ENCODE peak calls at places on chromosomes 11 and 22, in seven cellular contexts. One of them, this sample, is unnamed.

GRCh38 chr11:69721745-69722144 is 17.9 kb upstream of the FGF19 start:
- DNase-seq in CD8-positive, alpha-beta T cell: no peak
- DNase-seq in NCI-H774: no peak
- DNase-seq in tibial artery: no peak
- DNase-seq in stimulated activated CD8-positive, alpha-beta memory T cell treated with anti-CD3 and anti-CD28 coated beads, Interleukin-15, amount 100 ng/mL, for 24 hours: no peak
- DNase-seq in activated T-cell treated with anti-CD3 and anti-CD28 coated beads for 24 hours: no peak
- DNase-seq in astrocyte of the cerebellum: no peak
- DNase-seq in this sample: no peak

GRCh38 chr22:47337161-47337621 is 574.7 kb downstream of the TBC1D22A start:
- DNase-seq in CD8-positive, alpha-beta T cell: no peak
- DNase-seq in NCI-H774: peak; percentile 1
- DNase-seq in tibial artery: no peak
- DNase-seq in stimulated activated CD8-positive, alpha-beta memory T cell treated with anti-CD3 and anti-CD28 coated beads, Interleukin-15, amount 100 ng/mL, for 24 hours: no peak
- DNase-seq in activated T-cell treated with anti-CD3 and anti-CD28 coated beads for 24 hours: no peak
- DNase-seq in astrocyte of the cerebellum: peak; percentile 64
- DNase-seq in this sample: no peak

GRCh38 chr22:45208993-45209838 is 31.5 kb downstream of the KIAA0930 start:
- DNase-seq in CD8-positive, alpha-beta T cell: no peak
- DNase-seq in NCI-H774: no peak
- DNase-seq in tibial artery: peak; percentile 76
- DNase-seq in stimulated activated CD8-positive, alpha-beta memory T cell treated with anti-CD3 and anti-CD28 coated beads, Interleukin-15, amount 100 ng/mL, for 24 hours: peak; percentile 21
- DNase-seq in activated T-cell treated with anti-CD3 and anti-CD28 coated beads for 24 hours: no peak
- DNase-seq in astrocyte of the cerebellum: no peak
- DNase-seq in this sample: peak; percentile 36

GRCh38 chr11:80593981-80594380 is 1153.2 kb upstream of the TENM4 start:
- DNase-seq in CD8-positive, alpha-beta T cell: no peak
- DNase-seq in NCI-H774: no peak
- DNase-seq in tibial artery: no peak
- DNase-seq in stimulated activated CD8-positive, alpha-beta memory T cell treated with anti-CD3 and anti-CD28 coated beads, Interleukin-15, amount 100 ng/mL, for 24 hours: no peak
- DNase-seq in activated T-cell treated with anti-CD3 and anti-CD28 coated beads for 24 hours: no peak
- DNase-seq in astrocyte of the cerebellum: peak; percentile 8
- DNase-seq in this sample: peak; percentile 10

GRCh38 chr11:122068096-122068495 is 47.9 kb downstream of the BLID start:
- DNase-seq in CD8-positive, alpha-beta T cell: no peak
- DNase-seq in NCI-H774: no peak
- DNase-seq in tibial artery: no peak
- DNase-seq in stimulated activated CD8-positive, alpha-beta memory T cell treated with anti-CD3 and anti-CD28 coated beads, Interleukin-15, amount 100 ng/mL, for 24 hours: no peak
- DNase-seq in activated T-cell treated with anti-CD3 and anti-CD28 coated beads for 24 hours: no peak
- DNase-seq in astrocyte of the cerebellum: no peak
- DNase-seq in this sample: no peak

GRCh38 chr11:12792590-12792989 is 118.4 kb downstream of the TEAD1 start:
- DNase-seq in CD8-positive, alpha-beta T cell: no peak
- DNase-seq in NCI-H774: no peak
- DNase-seq in tibial artery: no peak
- DNase-seq in stimulated activated CD8-positive, alpha-beta memory T cell treated with anti-CD3 and anti-CD28 coated beads, Interleukin-15, amount 100 ng/mL, for 24 hours: no peak
- DNase-seq in activated T-cell treated with anti-CD3 and anti-CD28 coated beads for 24 hours: no peak
- DNase-seq in astrocyte of the cerebellum: no peak
- DNase-seq in this sample: no peak

GRCh38 chr11:33376331-33377099 is 119.3 kb downstream of the HIPK3 start:
- DNase-seq in CD8-positive, alpha-beta T cell: no peak
- DNase-seq in NCI-H774: no peak
- DNase-seq in tibial artery: no peak
- DNase-seq in stimulated activated CD8-positive, alpha-beta memory T cell treated with anti-CD3 and anti-CD28 coated beads, Interleukin-15, amount 100 ng/mL, for 24 hours: no peak
- DNase-seq in activated T-cell treated with anti-CD3 and anti-CD28 coated beads for 24 hours: no peak
- DNase-seq in astrocyte of the cerebellum: no peak
- DNase-seq in this sample: no peak

GRCh38 chr11:124800226-124800929 is at the start of gene MSANTD2:
- DNase-seq in CD8-positive, alpha-beta T cell: peak; percentile 88
- DNase-seq in NCI-H774: peak; percentile 68
- DNase-seq in tibial artery: peak; percentile 88
- DNase-seq in stimulated activated CD8-positive, alpha-beta memory T cell treated with anti-CD3 and anti-CD28 coated beads, Interleukin-15, amount 100 ng/mL, for 24 hours: peak; percentile 67
- DNase-seq in activated T-cell treated with anti-CD3 and anti-CD28 coated beads for 24 hours: peak; percentile 70
- DNase-seq in astrocyte of the cerebellum: peak; percentile 53
- DNase-seq in this sample: peak; percentile 60

GRCh38 chr11:117239295-117239694 is 6.8 kb downstream of the RNF214 start:
- DNase-seq in CD8-positive, alpha-beta T cell: no peak
- DNase-seq in NCI-H774: no peak
- DNase-seq in tibial artery: no peak
- DNase-seq in stimulated activated CD8-positive, alpha-beta memory T cell treated with anti-CD3 and anti-CD28 coated beads, Interleukin-15, amount 100 ng/mL, for 24 hours: no peak
- DNase-seq in activated T-cell treated with anti-CD3 and anti-CD28 coated beads for 24 hours: no peak
- DNase-seq in astrocyte of the cerebellum: peak; percentile 47
- DNase-seq in this sample: peak; percentile 24

GRCh38 chr22:35839811-35840739 is 122.4 kb downstream of the APOL5 start:
- DNase-seq in CD8-positive, alpha-beta T cell: no peak
- DNase-seq in NCI-H774: peak; percentile 82
- DNase-seq in tibial artery: peak; percentile 90
- DNase-seq in stimulated activated CD8-positive, alpha-beta memory T cell treated with anti-CD3 and anti-CD28 coated beads, Interleukin-15, amount 100 ng/mL, for 24 hours: no peak
- DNase-seq in activated T-cell treated with anti-CD3 and anti-CD28 coated beads for 24 hours: no peak
- DNase-seq in astrocyte of the cerebellum: peak; percentile 87
- DNase-seq in this sample: peak; percentile 82

GRCh38 chr11:17528181-17528691 is 16.0 kb downstream of the USH1C start:
- DNase-seq in CD8-positive, alpha-beta T cell: peak; percentile 60
- DNase-seq in NCI-H774: peak; percentile 28
- DNase-seq in tibial artery: no peak
- DNase-seq in stimulated activated CD8-positive, alpha-beta memory T cell treated with anti-CD3 and anti-CD28 coated beads, Interleukin-15, amount 100 ng/mL, for 24 hours: no peak
- DNase-seq in activated T-cell treated with anti-CD3 and anti-CD28 coated beads for 24 hours: peak; percentile 21
- DNase-seq in astrocyte of the cerebellum: no peak
- DNase-seq in this sample: peak; percentile 6

GRCh38 chr11:3137486-3138177 is 27.5 kb downstream of the OSBPL5 start:
- DNase-seq in CD8-positive, alpha-beta T cell: no peak
- DNase-seq in NCI-H774: no peak
- DNase-seq in tibial artery: peak; percentile 58
- DNase-seq in stimulated activated CD8-positive, alpha-beta memory T cell treated with anti-CD3 and anti-CD28 coated beads, Interleukin-15, amount 100 ng/mL, for 24 hours: no peak
- DNase-seq in activated T-cell treated with anti-CD3 and anti-CD28 coated beads for 24 hours: no peak
- DNase-seq in astrocyte of the cerebellum: no peak
- DNase-seq in this sample: no peak

GRCh38 chr11:60786811-60787567 is 1.9 kb downstream of the MS4A10 start:
- DNase-seq in CD8-positive, alpha-beta T cell: no peak
- DNase-seq in NCI-H774: no peak
- DNase-seq in tibial artery: no peak
- DNase-seq in stimulated activated CD8-positive, alpha-beta memory T cell treated with anti-CD3 and anti-CD28 coated beads, Interleukin-15, amount 100 ng/mL, for 24 hours: no peak
- DNase-seq in activated T-cell treated with anti-CD3 and anti-CD28 coated beads for 24 hours: no peak
- DNase-seq in astrocyte of the cerebellum: peak; percentile 31
- DNase-seq in this sample: peak; percentile 73

GRCh38 chr11:69526453-69526810 is 45.0 kb downstream of the LINC01488 start:
- DNase-seq in CD8-positive, alpha-beta T cell: no peak
- DNase-seq in NCI-H774: no peak
- DNase-seq in tibial artery: no peak
- DNase-seq in stimulated activated CD8-positive, alpha-beta memory T cell treated with anti-CD3 and anti-CD28 coated beads, Interleukin-15, amount 100 ng/mL, for 24 hours: no peak
- DNase-seq in activated T-cell treated with anti-CD3 and anti-CD28 coated beads for 24 hours: no peak
- DNase-seq in astrocyte of the cerebellum: no peak
- DNase-seq in this sample: no peak

GRCh38 chr11:22832315-22833041 is 2.9 kb upstream of the SVIP start:
- DNase-seq in CD8-positive, alpha-beta T cell: no peak
- DNase-seq in NCI-H774: no peak
- DNase-seq in tibial artery: no peak
- DNase-seq in stimulated activated CD8-positive, alpha-beta memory T cell treated with anti-CD3 and anti-CD28 coated beads, Interleukin-15, amount 100 ng/mL, for 24 hours: no peak
- DNase-seq in activated T-cell treated with anti-CD3 and anti-CD28 coated beads for 24 hours: no peak
- DNase-seq in astrocyte of the cerebellum: no peak
- DNase-seq in this sample: no peak

GRCh38 chr11:120995184-120995583 is 28.7 kb upstream of the TBCEL start:
- DNase-seq in CD8-positive, alpha-beta T cell: no peak
- DNase-seq in NCI-H774: no peak
- DNase-seq in tibial artery: no peak
- DNase-seq in stimulated activated CD8-positive, alpha-beta memory T cell treated with anti-CD3 and anti-CD28 coated beads, Interleukin-15, amount 100 ng/mL, for 24 hours: no peak
- DNase-seq in activated T-cell treated with anti-CD3 and anti-CD28 coated beads for 24 hours: no peak
- DNase-seq in astrocyte of the cerebellum: no peak
- DNase-seq in this sample: no peak

GRCh38 chr22:48393041-48393370 is 1434.7 kb downstream of the BRD1 start:
- DNase-seq in CD8-positive, alpha-beta T cell: no peak
- DNase-seq in NCI-H774: no peak
- DNase-seq in tibial artery: peak; percentile 40
- DNase-seq in stimulated activated CD8-positive, alpha-beta memory T cell treated with anti-CD3 and anti-CD28 coated beads, Interleukin-15, amount 100 ng/mL, for 24 hours: no peak
- DNase-seq in activated T-cell treated with anti-CD3 and anti-CD28 coated beads for 24 hours: no peak
- DNase-seq in astrocyte of the cerebellum: no peak
- DNase-seq in this sample: no peak

GRCh38 chr11:94303884-94304459 is 408 bp upstream of the IZUMO1R start:
- DNase-seq in CD8-positive, alpha-beta T cell: no peak
- DNase-seq in NCI-H774: no peak
- DNase-seq in tibial artery: no peak
- DNase-seq in stimulated activated CD8-positive, alpha-beta memory T cell treated with anti-CD3 and anti-CD28 coated beads, Interleukin-15, amount 100 ng/mL, for 24 hours: no peak
- DNase-seq in activated T-cell treated with anti-CD3 and anti-CD28 coated beads for 24 hours: no peak
- DNase-seq in astrocyte of the cerebellum: no peak
- DNase-seq in this sample: no peak

GRCh38 chr11:113675003-113675471 is 31.1 kb downstream of the TMPRSS5 start:
- DNase-seq in CD8-positive, alpha-beta T cell: no peak
- DNase-seq in NCI-H774: no peak
- DNase-seq in tibial artery: no peak
- DNase-seq in stimulated activated CD8-positive, alpha-beta memory T cell treated with anti-CD3 and anti-CD28 coated beads, Interleukin-15, amount 100 ng/mL, for 24 hours: no peak
- DNase-seq in activated T-cell treated with anti-CD3 and anti-CD28 coated beads for 24 hours: no peak
- DNase-seq in astrocyte of the cerebellum: peak; percentile 97
- DNase-seq in this sample: peak; percentile 55

GRCh38 chr11:61023086-61024035 is 51.9 kb downstream of the CD6 start:
- DNase-seq in CD8-positive, alpha-beta T cell: peak; percentile 73
- DNase-seq in NCI-H774: no peak
- DNase-seq in tibial artery: no peak
- DNase-seq in stimulated activated CD8-positive, alpha-beta memory T cell treated with anti-CD3 and anti-CD28 coated beads, Interleukin-15, amount 100 ng/mL, for 24 hours: no peak
- DNase-seq in activated T-cell treated with anti-CD3 and anti-CD28 coated beads for 24 hours: peak; percentile 59
- DNase-seq in astrocyte of the cerebellum: no peak
- DNase-seq in this sample: no peak

GRCh38 chr22:31148516-31148915 is 8.2 kb upstream of the PLA2G3 start:
- DNase-seq in CD8-positive, alpha-beta T cell: no peak
- DNase-seq in NCI-H774: no peak
- DNase-seq in tibial artery: peak; percentile 42
- DNase-seq in stimulated activated CD8-positive, alpha-beta memory T cell treated with anti-CD3 and anti-CD28 coated beads, Interleukin-15, amount 100 ng/mL, for 24 hours: no peak
- DNase-seq in activated T-cell treated with anti-CD3 and anti-CD28 coated beads for 24 hours: no peak
- DNase-seq in astrocyte of the cerebellum: no peak
- DNase-seq in this sample: no peak

GRCh38 chr11:125084761-125085231 is 21.7 kb downstream of the SLC37A2 start:
- DNase-seq in CD8-positive, alpha-beta T cell: peak; percentile 39
- DNase-seq in NCI-H774: no peak
- DNase-seq in tibial artery: no peak
- DNase-seq in stimulated activated CD8-positive, alpha-beta memory T cell treated with anti-CD3 and anti-CD28 coated beads, Interleukin-15, amount 100 ng/mL, for 24 hours: no peak
- DNase-seq in activated T-cell treated with anti-CD3 and anti-CD28 coated beads for 24 hours: no peak
- DNase-seq in astrocyte of the cerebellum: no peak
- DNase-seq in this sample: no peak

GRCh38 chr22:22376352-22376706 is 131.7 kb downstream of the VPREB1 start:
- DNase-seq in CD8-positive, alpha-beta T cell: no peak
- DNase-seq in NCI-H774: no peak
- DNase-seq in tibial artery: no peak
- DNase-seq in stimulated activated CD8-positive, alpha-beta memory T cell treated with anti-CD3 and anti-CD28 coated beads, Interleukin-15, amount 100 ng/mL, for 24 hours: no peak
- DNase-seq in activated T-cell treated with anti-CD3 and anti-CD28 coated beads for 24 hours: no peak
- DNase-seq in astrocyte of the cerebellum: no peak
- DNase-seq in this sample: no peak

GRCh38 chr11:93128574-93128973 is 69.2 kb downstream of the SLC36A4 start:
- DNase-seq in CD8-positive, alpha-beta T cell: no peak
- DNase-seq in NCI-H774: no peak
- DNase-seq in tibial artery: no peak
- DNase-seq in stimulated activated CD8-positive, alpha-beta memory T cell treated with anti-CD3 and anti-CD28 coated beads, Interleukin-15, amount 100 ng/mL, for 24 hours: no peak
- DNase-seq in activated T-cell treated with anti-CD3 and anti-CD28 coated beads for 24 hours: no peak
- DNase-seq in astrocyte of the cerebellum: no peak
- DNase-seq in this sample: no peak

GRCh38 chr22:48737461-48738203 is 1090.0 kb downstream of the BRD1 start:
- DNase-seq in CD8-positive, alpha-beta T cell: no peak
- DNase-seq in NCI-H774: no peak
- DNase-seq in tibial artery: peak; percentile 60
- DNase-seq in stimulated activated CD8-positive, alpha-beta memory T cell treated with anti-CD3 and anti-CD28 coated beads, Interleukin-15, amount 100 ng/mL, for 24 hours: no peak
- DNase-seq in activated T-cell treated with anti-CD3 and anti-CD28 coated beads for 24 hours: no peak
- DNase-seq in astrocyte of the cerebellum: no peak
- DNase-seq in this sample: no peak

GRCh38 chr11:102419181-102419580 is 33.4 kb downstream of the TMEM123 start:
- DNase-seq in CD8-positive, alpha-beta T cell: no peak
- DNase-seq in NCI-H774: no peak
- DNase-seq in tibial artery: no peak
- DNase-seq in stimulated activated CD8-positive, alpha-beta memory T cell treated with anti-CD3 and anti-CD28 coated beads, Interleukin-15, amount 100 ng/mL, for 24 hours: no peak
- DNase-seq in activated T-cell treated with anti-CD3 and anti-CD28 coated beads for 24 hours: no peak
- DNase-seq in astrocyte of the cerebellum: no peak
- DNase-seq in this sample: no peak

GRCh38 chr11:128457874-128458273 is 129.5 kb downstream of the ETS1 start:
- DNase-seq in CD8-positive, alpha-beta T cell: no peak
- DNase-seq in NCI-H774: no peak
- DNase-seq in tibial artery: no peak
- DNase-seq in stimulated activated CD8-positive, alpha-beta memory T cell treated with anti-CD3 and anti-CD28 coated beads, Interleukin-15, amount 100 ng/mL, for 24 hours: no peak
- DNase-seq in activated T-cell treated with anti-CD3 and anti-CD28 coated beads for 24 hours: no peak
- DNase-seq in astrocyte of the cerebellum: peak; percentile 59
- DNase-seq in this sample: no peak

GRCh38 chr11:39365809-39366436 is 2093.5 kb downstream of the LRRC4C start:
- DNase-seq in CD8-positive, alpha-beta T cell: no peak
- DNase-seq in NCI-H774: no peak
- DNase-seq in tibial artery: no peak
- DNase-seq in stimulated activated CD8-positive, alpha-beta memory T cell treated with anti-CD3 and anti-CD28 coated beads, Interleukin-15, amount 100 ng/mL, for 24 hours: no peak
- DNase-seq in activated T-cell treated with anti-CD3 and anti-CD28 coated beads for 24 hours: no peak
- DNase-seq in astrocyte of the cerebellum: peak; percentile 5
- DNase-seq in this sample: no peak

GRCh38 chr11:123406441-123407123 is 23.5 kb upstream of the GRAMD1B start:
- DNase-seq in CD8-positive, alpha-beta T cell: no peak
- DNase-seq in NCI-H774: no peak
- DNase-seq in tibial artery: no peak
- DNase-seq in stimulated activated CD8-positive, alpha-beta memory T cell treated with anti-CD3 and anti-CD28 coated beads, Interleukin-15, amount 100 ng/mL, for 24 hours: no peak
- DNase-seq in activated T-cell treated with anti-CD3 and anti-CD28 coated beads for 24 hours: no peak
- DNase-seq in astrocyte of the cerebellum: no peak
- DNase-seq in this sample: no peak

GRCh38 chr11:117037279-117037951 is 60.8 kb downstream of the SIK3 start:
- DNase-seq in CD8-positive, alpha-beta T cell: no peak
- DNase-seq in NCI-H774: no peak
- DNase-seq in tibial artery: no peak
- DNase-seq in stimulated activated CD8-positive, alpha-beta memory T cell treated with anti-CD3 and anti-CD28 coated beads, Interleukin-15, amount 100 ng/mL, for 24 hours: no peak
- DNase-seq in activated T-cell treated with anti-CD3 and anti-CD28 coated beads for 24 hours: no peak
- DNase-seq in astrocyte of the cerebellum: no peak
- DNase-seq in this sample: no peak

This sample was measured in smooth muscle cell of the brain vasculature.